ENCODE peak calls at places on chromosomes 7 and 10, in six cellular contexts. One of them, this sample, is unnamed.

GRCh38 chr7:80875537-80876120 is 43.2 kb downstream of the SEMA3C start:
- DNase-seq in GM12878: no peak
- DNase-seq in IMR-90: no peak
- DNase-seq in testis: no peak
- DNase-seq in suprapubic skin: no peak
- DNase-seq in gastrocnemius medialis: no peak
- DNase-seq in this sample: no peak

GRCh38 chr7:100152404-100152803 is 3.7 kb downstream of the LAMTOR4 start:
- DNase-seq in GM12878: no peak
- DNase-seq in IMR-90: no peak
- DNase-seq in testis: no peak
- DNase-seq in suprapubic skin: no peak
- DNase-seq in gastrocnemius medialis: no peak
- DNase-seq in this sample: no peak

GRCh38 chr10:110414563-110415309 is 83.0 kb upstream of the DUSP5 start:
- DNase-seq in GM12878: peak; percentile 99
- DNase-seq in IMR-90: no peak
- DNase-seq in testis: no peak
- DNase-seq in suprapubic skin: no peak
- DNase-seq in gastrocnemius medialis: no peak
- DNase-seq in this sample: peak; percentile 30

GRCh38 chr10:80137926-80138325 is 5.4 kb downstream of the PLAC9 start:
- DNase-seq in GM12878: no peak
- DNase-seq in IMR-90: no peak
- DNase-seq in testis: no peak
- DNase-seq in suprapubic skin: no peak
- DNase-seq in gastrocnemius medialis: no peak
- DNase-seq in this sample: no peak

GRCh38 chr7:123751816-123752215 is 3.0 kb upstream of the WASL start:
- DNase-seq in GM12878: no peak
- DNase-seq in IMR-90: peak; percentile 25
- DNase-seq in testis: no peak
- DNase-seq in suprapubic skin: no peak
- DNase-seq in gastrocnemius medialis: no peak
- DNase-seq in this sample: no peak

GRCh38 chr7:139495726-139496125 is 12.3 kb upstream of the KLRG2 start:
- DNase-seq in GM12878: no peak
- DNase-seq in IMR-90: no peak
- DNase-seq in testis: no peak
- DNase-seq in suprapubic skin: no peak
- DNase-seq in gastrocnemius medialis: no peak
- DNase-seq in this sample: no peak

GRCh38 chr10:79255007-79255507 is 92.2 kb upstream of the PPIF start:
- DNase-seq in GM12878: no peak
- DNase-seq in IMR-90: no peak
- DNase-seq in testis: no peak
- DNase-seq in suprapubic skin: no peak
- DNase-seq in gastrocnemius medialis: no peak
- DNase-seq in this sample: no peak

GRCh38 chr7:5429253-5429856 is 5.7 kb upstream of the TNRC18 start:
- DNase-seq in GM12878: no peak
- DNase-seq in IMR-90: peak; percentile 47
- DNase-seq in testis: peak; percentile 60
- DNase-seq in suprapubic skin: no peak
- DNase-seq in gastrocnemius medialis: no peak
- DNase-seq in this sample: peak; percentile 68

GRCh38 chr10:43286076-43286805 is 19.4 kb upstream of the RASGEF1A start:
- DNase-seq in GM12878: no peak
- DNase-seq in IMR-90: no peak
- DNase-seq in testis: no peak
- DNase-seq in suprapubic skin: no peak
- DNase-seq in gastrocnemius medialis: no peak
- DNase-seq in this sample: no peak

GRCh38 chr10:29658984-29659769 is 24.4 kb upstream of the SVIL start:
- DNase-seq in GM12878: peak; percentile 92
- DNase-seq in IMR-90: peak; percentile 100
- DNase-seq in testis: no peak
- DNase-seq in suprapubic skin: no peak
- DNase-seq in gastrocnemius medialis: no peak
- DNase-seq in this sample: no peak

GRCh38 chr10:59276928-59277327 is 85.4 kb downstream of the FAM13C start:
- DNase-seq in GM12878: no peak
- DNase-seq in IMR-90: no peak
- DNase-seq in testis: no peak
- DNase-seq in suprapubic skin: no peak
- DNase-seq in gastrocnemius medialis: no peak
- DNase-seq in this sample: no peak

GRCh38 chr7:11716185-11716584 is 115.8 kb downstream of the THSD7A start:
- DNase-seq in GM12878: no peak
- DNase-seq in IMR-90: no peak
- DNase-seq in testis: peak; percentile 23
- DNase-seq in suprapubic skin: no peak
- DNase-seq in gastrocnemius medialis: no peak
- DNase-seq in this sample: peak; percentile 56

GRCh38 chr10:80453715-80454525 is at the start of gene TSPAN14:
- DNase-seq in GM12878: no peak
- DNase-seq in IMR-90: peak; percentile 79
- DNase-seq in testis: peak; percentile 86
- DNase-seq in suprapubic skin: peak; percentile 91
- DNase-seq in gastrocnemius medialis: peak; percentile 67
- DNase-seq in this sample: peak; percentile 85

GRCh38 chr10:63703113-63703670 is 182.0 kb downstream of the REEP3 start:
- DNase-seq in GM12878: peak; percentile 36
- DNase-seq in IMR-90: peak; percentile 43
- DNase-seq in testis: no peak
- DNase-seq in suprapubic skin: no peak
- DNase-seq in gastrocnemius medialis: peak; percentile 19
- DNase-seq in this sample: peak; percentile 61

GRCh38 chr10:76492678-76493472 is 1061.5 kb downstream of the LRMDA start:
- DNase-seq in GM12878: no peak
- DNase-seq in IMR-90: no peak
- DNase-seq in testis: no peak
- DNase-seq in suprapubic skin: no peak
- DNase-seq in gastrocnemius medialis: no peak
- DNase-seq in this sample: no peak

GRCh38 chr7:114519215-114519614 is 104.6 kb downstream of the FOXP2 start:
- DNase-seq in GM12878: no peak
- DNase-seq in IMR-90: no peak
- DNase-seq in testis: no peak
- DNase-seq in suprapubic skin: no peak
- DNase-seq in gastrocnemius medialis: no peak
- DNase-seq in this sample: no peak

GRCh38 chr7:25669954-25670841 is 441.9 kb upstream of the NPVF start:
- DNase-seq in GM12878: no peak
- DNase-seq in IMR-90: no peak
- DNase-seq in testis: peak; percentile 53
- DNase-seq in suprapubic skin: peak; percentile 69
- DNase-seq in gastrocnemius medialis: peak; percentile 71
- DNase-seq in this sample: peak; percentile 18

GRCh38 chr7:157499121-157499834 is 162.5 kb downstream of the DNAJB6 start:
- DNase-seq in GM12878: no peak
- DNase-seq in IMR-90: no peak
- DNase-seq in testis: peak; percentile 3
- DNase-seq in suprapubic skin: peak; percentile 21
- DNase-seq in gastrocnemius medialis: no peak
- DNase-seq in this sample: no peak

GRCh38 chr7:18179058-18179457 is 151.4 kb upstream of the PRPS1L1 start:
- DNase-seq in GM12878: no peak
- DNase-seq in IMR-90: no peak
- DNase-seq in testis: no peak
- DNase-seq in suprapubic skin: no peak
- DNase-seq in gastrocnemius medialis: no peak
- DNase-seq in this sample: no peak

DNA sequence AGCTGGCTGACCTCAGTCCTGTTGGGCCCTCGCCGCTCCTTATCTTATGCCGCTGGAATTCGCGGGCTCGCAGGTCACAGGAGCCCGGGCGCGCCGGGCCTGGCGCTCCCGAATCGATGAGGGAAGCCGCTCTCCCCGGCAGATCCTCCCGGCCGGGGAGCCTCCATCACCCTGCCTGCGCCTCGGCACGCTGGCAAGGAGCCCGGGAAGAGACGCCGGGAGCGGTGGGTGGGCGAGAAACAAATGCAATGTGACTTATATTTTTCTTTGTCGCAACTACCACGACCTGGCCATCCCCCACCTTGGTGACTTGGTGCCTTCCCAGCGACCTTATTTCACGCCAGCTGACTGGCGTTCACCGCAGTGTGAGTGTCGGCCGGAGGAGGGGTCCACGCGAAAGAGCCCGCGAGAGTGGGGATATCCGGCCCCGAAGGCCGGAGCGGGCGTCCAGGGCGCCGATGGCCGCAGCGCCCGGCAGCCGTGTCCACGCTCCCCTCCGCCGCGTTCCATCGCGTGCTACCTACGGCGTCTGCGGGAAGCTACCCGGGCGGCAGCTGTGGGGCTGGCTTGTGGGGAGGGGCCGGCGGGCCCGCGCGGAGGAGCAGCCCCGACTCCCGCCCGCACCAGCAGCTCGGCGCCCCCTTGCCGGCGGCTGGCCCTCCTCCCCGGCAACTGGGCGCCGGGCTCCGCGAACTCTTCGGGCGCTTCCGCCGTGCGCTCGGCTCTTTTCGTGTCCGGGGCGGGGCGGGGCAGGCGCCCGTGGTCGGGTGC is 494 bp upstream of the BMPR1A start:
- DNase-seq in GM12878: no peak
- DNase-seq in IMR-90: peak; percentile 82
- DNase-seq in testis: peak; percentile 93
- DNase-seq in suprapubic skin: peak; percentile 89
- DNase-seq in gastrocnemius medialis: peak; percentile 87
- DNase-seq in this sample: peak; percentile 91
- TF ChIP-seq POLR2A in GM12878: peak; percentile 79
- TF ChIP-seq POLR2A in IMR-90: peak; percentile 83
- TF ChIP-seq POLR2A in testis: no peak
- TF ChIP-seq POLR2A in suprapubic skin: no peak
- TF ChIP-seq POLR2A in gastrocnemius medialis: peak; percentile 92
- TF ChIP-seq POLR2A in this sample: peak; percentile 95

GRCh38 chr10:1522237-1522636 is 215.1 kb downstream of the ADARB2 start:
- DNase-seq in GM12878: no peak
- DNase-seq in IMR-90: no peak
- DNase-seq in testis: no peak
- DNase-seq in suprapubic skin: no peak
- DNase-seq in gastrocnemius medialis: no peak
- DNase-seq in this sample: no peak
- H3K4me3 ChIP-seq in GM12878: no peak overlapping the region
- H3K4me3 ChIP-seq in IMR-90: no peak overlapping the region
- H3K4me3 ChIP-seq in testis: no peak overlapping the region
- H3K4me3 ChIP-seq in suprapubic skin: no peak overlapping the region
- H3K4me3 ChIP-seq in gastrocnemius medialis: no peak overlapping the region
- H3K4me3 ChIP-seq in this sample: no peak overlapping the region

GRCh38 chr10:21293518-21294356 is 231.7 kb downstream of the SKIDA1 start:
- DNase-seq in GM12878: no peak
- DNase-seq in IMR-90: no peak
- DNase-seq in testis: no peak
- DNase-seq in suprapubic skin: no peak
- DNase-seq in gastrocnemius medialis: no peak
- DNase-seq in this sample: no peak
- H3K27ac ChIP-seq in GM12878: no peak overlapping the region
- H3K27ac ChIP-seq in IMR-90: peak overlapping the region; percentile 12
- H3K27ac ChIP-seq in testis: peak overlapping the region; percentile 74
- H3K27ac ChIP-seq in suprapubic skin: peak overlapping the region; percentile 72
- H3K27ac ChIP-seq in gastrocnemius medialis: peak overlapping the region; percentile 54
- H3K27ac ChIP-seq in this sample: no peak overlapping the region

GRCh38 chr10:24213881-24214280 is 4.9 kb downstream of the KIAA1217 start:
- DNase-seq in GM12878: no peak
- DNase-seq in IMR-90: no peak
- DNase-seq in testis: no peak
- DNase-seq in suprapubic skin: no peak
- DNase-seq in gastrocnemius medialis: no peak
- DNase-seq in this sample: no peak
- TF ChIP-seq POLR2A in GM12878: no peak
- TF ChIP-seq POLR2A in IMR-90: no peak
- TF ChIP-seq POLR2A in testis: no peak
- TF ChIP-seq POLR2A in suprapubic skin: no peak
- TF ChIP-seq POLR2A in gastrocnemius medialis: no peak
- TF ChIP-seq POLR2A in this sample: no peak